ENCODE peak calls at places on chromosomes 11 and 22, in five cellular contexts. D is HT1080; L is keratinocyte; N is stimulated activated CD4-positive, alpha-beta T cell treated with anti-CD3 and anti-CD28 coated beads, Interleukin-1b, Interleukin-23, amount 100 ng/mL, for 24 hours; J is lung. Q is an unnamed sample.

GRCh38 chr11:65182258-65183170 is 786 bp downstream of the CAPN1 start:
- DNase-seq in L (no peak), J (peak), N (no peak), D (no peak), Q (peak)

GRCh38 chr22:49400866-49401598 is 426.6 kb downstream of the BRD1 start:
- DNase-seq in N (no peak), L (no peak), J (no peak), D (no peak), Q (no peak)

GRCh38 chr22:16824718-16825687 is at the start of gene XKR3:
- DNase-seq in N (no peak), L (no peak), J (no peak), D (peak), Q (peak)

GRCh38 chr22:23177197-23177596 is 3.1 kb upstream of the BCR start:
- DNase-seq in N (no peak), L (no peak), J (no peak), D (no peak), Q (no peak)

GRCh38 chr11:17179972-17180371 is 27.8 kb downstream of the PIK3C2A start:
- DNase-seq in D (no peak), L (no peak), J (no peak), N (no peak), Q (peak)

GRCh38 chr11:37533087-37533486 is 935.1 kb upstream of the RAG2 start:
- DNase-seq in L (no peak), J (no peak), N (no peak), D (no peak), Q (peak)

GRCh38 chr11:76640540-76640939 is 30.0 kb downstream of the LRRC32 start:
- DNase-seq in J (no peak), D (no peak), L (no peak), N (no peak), Q (no peak)

GRCh38 chr11:12890476-12890875 is 118.6 kb upstream of the RASSF10 start:
- DNase-seq in N (no peak), J (no peak), D (no peak), L (no peak), Q (no peak)

GRCh38 chr22:44076825-44077224 is 52.7 kb downstream of the PARVB start:
- DNase-seq in J (no peak), N (no peak), D (no peak), L (no peak), Q (no peak)

GRCh38 chr22:45358127-45358526 is 48.4 kb downstream of the FAM118A start:
- DNase-seq in J (no peak), N (no peak), D (no peak), L (no peak), Q (no peak)

GRCh38 chr11:119015054-119015611 is 3.0 kb downstream of the RPS25 start:
- DNase-seq in N (no peak), J (no peak), L (no peak), D (no peak), Q (peak)

GRCh38 chr11:69523453-69523852 is 42.0 kb downstream of the LINC01488 start:
- DNase-seq in D (no peak), N (no peak), L (no peak), J (no peak), Q (no peak)

GRCh38 chr11:46315033-46315738 is 32.1 kb upstream of the DGKZ start:
- DNase-seq in J (peak), D (peak), L (no peak), N (peak), Q (peak)

GRCh38 chr11:13292970-13293369 is 15.4 kb downstream of the BMAL1 start:
- DNase-seq in N (no peak), L (no peak), J (no peak), D (peak), Q (no peak)

GRCh38 chr11:18192988-18193387 is 20.4 kb downstream of the MRGPRX4 start:
- DNase-seq in D (peak), L (no peak), J (no peak), N (no peak), Q (peak)

GRCh38 chr11:94129505-94130335 is 1.1 kb downstream of the PANX1 start:
- DNase-seq in L (no peak), J (no peak), N (no peak), D (no peak), Q (peak)

GRCh38 chr22:45164217-45165123 is 745 bp downstream of the NUP50 start:
- DNase-seq in D (no peak), N (peak), J (no peak), L (no peak), Q (no peak)

GRCh38 chr11:68818181-68818580 is 23.5 kb downstream of the CPT1A start:
- DNase-seq in D (no peak), L (peak), N (no peak), J (no peak), Q (no peak)

GRCh38 chr11:124740277-124740882 is 638 bp downstream of the NRGN start:
- DNase-seq in N (peak), D (peak), J (peak), L (no peak), Q (peak)

GRCh38 chr22:46065733-46066454 is 84.4 kb upstream of the PPARA start:
- DNase-seq in J (no peak), N (no peak), D (peak), L (no peak), Q (peak)

GRCh38 chr11:124884340-124884739 is 13.3 kb downstream of the ROBO4 start:
- DNase-seq in D (no peak), J (no peak), N (no peak), L (no peak), Q (no peak)